ENCODE peak calls at places on chromosomes 7 and 10, in four cellular contexts. D is K562, W is GM12878, M is HepG2. L is an unnamed sample.

GRCh38 chr10:100019824-100020160 is 10.0 kb upstream of the DNMBP start:
- DNase-seq in W (no peak), D (no peak), M (peak), L (peak)

GRCh38 chr10:127135844-127136577 is 60.4 kb downstream of the INSYN2A start:
- DNase-seq in D (no peak), W (no peak), M (no peak), L (no peak)

GRCh38 chr7:108525327-108525984 is 479 bp downstream of the PNPLA8 start:
- DNase-seq in W (no peak), M (peak), D (peak), L (peak)

GRCh38 chr10:11403116-11403515 is 208.3 kb downstream of the USP6NL start:
- DNase-seq in W (no peak), M (no peak), D (no peak), L (no peak)

GRCh38 chr10:132496360-132497082 is 41.1 kb upstream of the INPP5A start:
- DNase-seq in D (no peak), W (no peak), M (no peak), L (no peak)

GRCh38 chr7:106217089-106217542 is 67.7 kb downstream of the NAMPT start:
- DNase-seq in M (no peak), W (no peak), D (peak), L (peak)

GRCh38 chr10:95569368-95569767 is 8.2 kb upstream of the SORBS1 start:
- DNase-seq in W (no peak), M (no peak), D (no peak), L (no peak)

GRCh38 chr10:5091196-5091595 is 3.0 kb upstream of the AKR1C3 start:
- DNase-seq in W (no peak), M (no peak), D (no peak), L (no peak)

GRCh38 chr10:1368772-1369171 is 312.6 kb downstream of the WDR37 start:
- DNase-seq in M (peak), W (no peak), D (peak), L (peak)

GRCh38 chr10:36023939-36024338 is 381.8 kb upstream of the FZD8 start:
- DNase-seq in D (no peak), W (no peak), M (peak), L (peak)

GRCh38 chr10:92844746-92845145 is 3.6 kb upstream of the EXOC6 start:
- DNase-seq in W (no peak), D (no peak), M (no peak), L (peak)

GRCh38 chr7:135167360-135167759 is 3.1 kb downstream of the CYREN start:
- DNase-seq in W (no peak), M (no peak), D (no peak), L (no peak)

GRCh38 chr7:135166338-135166989 is 4.0 kb downstream of the CYREN start:
- DNase-seq in W (no peak), D (no peak), M (no peak), L (no peak)

GRCh38 chr7:135168489-135169140 is 1.9 kb downstream of the CYREN start:
- DNase-seq in D (no peak), M (no peak), W (no peak), L (no peak)

GRCh38 chr7:135169141-135169935 is 1.2 kb downstream of the CYREN start:
- DNase-seq in W (no peak), M (peak), D (peak), L (peak)

GRCh38 chr7:135168001-135168400 is 2.5 kb downstream of the CYREN start:
- DNase-seq in D (peak), W (no peak), M (no peak), L (no peak)
- TF ChIP-seq CHD4 in D (no peak), W (no peak), M (no peak), L (no peak)

DNA sequence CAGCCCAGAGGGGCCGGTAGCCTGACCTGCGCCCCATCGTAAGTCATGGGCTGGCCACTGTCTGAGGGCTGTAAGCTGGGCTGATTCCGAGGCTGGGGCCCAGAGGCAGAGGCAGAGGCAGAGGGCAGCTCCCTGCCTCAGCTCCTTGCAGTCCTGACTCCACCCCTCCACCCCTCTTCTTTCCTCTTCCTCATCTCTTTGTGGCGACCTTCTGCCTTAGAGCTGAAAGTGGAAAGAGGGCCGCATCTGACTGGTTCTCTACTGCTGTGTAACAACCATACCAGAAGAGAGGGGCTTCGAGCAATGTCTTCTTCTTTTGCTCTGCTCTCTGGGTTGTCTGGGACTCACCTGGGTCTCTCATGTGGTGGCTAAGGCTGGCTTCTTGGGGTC is 179.1 kb downstream of the RPS24 start:
- DNase-seq in D (no peak), W (no peak), M (no peak), L (no peak)
- H3K27ac ChIP-seq in D (no peak), W (no peak), M (no peak), L (peak)

GRCh38 chr7:3198316-3198715 is 102.7 kb upstream of the SDK1 start:
- DNase-seq in W (no peak), M (no peak), D (no peak), L (no peak)

GRCh38 chr7:3197567-3198212 is 103.4 kb upstream of the SDK1 start:
- DNase-seq in W (no peak), D (no peak), M (no peak), L (no peak)

GRCh38 chr7:3195160-3195559 is 105.9 kb upstream of the SDK1 start:
- DNase-seq in W (no peak), D (no peak), M (no peak), L (no peak)

GRCh38 chr7:3194501-3195141 is 106.4 kb upstream of the SDK1 start:
- DNase-seq in D (no peak), M (peak), W (no peak), L (peak)

DNA sequence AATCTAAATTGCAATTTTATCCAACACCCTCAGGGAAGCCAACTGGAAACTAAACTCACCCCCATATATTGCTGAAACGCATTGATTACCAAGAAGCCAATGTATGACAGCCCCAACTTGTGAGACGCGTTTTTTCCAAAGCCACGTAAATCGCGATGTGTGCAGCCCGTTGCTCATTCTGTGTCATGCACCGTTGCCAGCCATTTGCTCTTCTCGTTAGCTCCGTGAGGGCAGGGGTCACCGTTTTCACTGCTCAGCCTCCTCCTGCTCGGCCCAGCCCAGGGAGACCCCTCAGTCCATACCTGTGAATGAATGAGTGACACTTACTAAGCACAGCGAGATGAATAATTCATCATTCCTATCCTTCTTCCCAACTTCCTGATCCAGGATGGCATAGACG is 104.4 kb upstream of the SDK1 start:
- DNase-seq in D (no peak), M (no peak), W (no peak), L (no peak)
- TF ChIP-seq ESRRA in D (no peak), M (no peak), W (no peak), L (no peak)

GRCh38 chr10:102914781-102915180 is 3.3 kb upstream of the CNNM2 start:
- DNase-seq in D (no peak), M (no peak), W (no peak), L (no peak)
- TF ChIP-seq CHD4 in D (no peak), M (no peak), W (no peak), L (no peak)

GRCh38 chr7:52271663-52272062 is 763.8 kb upstream of the POM121L12 start:
- DNase-seq in M (no peak), W (no peak), D (no peak), L (no peak)

GRCh38 chr7:52273685-52274610 is 761.5 kb upstream of the POM121L12 start:
- DNase-seq in W (no peak), D (peak), M (no peak), L (no peak)

GRCh38 chr7:52270301-52270700 is 765.1 kb upstream of the POM121L12 start:
- DNase-seq in W (no peak), M (no peak), D (no peak), L (no peak)

DNA sequence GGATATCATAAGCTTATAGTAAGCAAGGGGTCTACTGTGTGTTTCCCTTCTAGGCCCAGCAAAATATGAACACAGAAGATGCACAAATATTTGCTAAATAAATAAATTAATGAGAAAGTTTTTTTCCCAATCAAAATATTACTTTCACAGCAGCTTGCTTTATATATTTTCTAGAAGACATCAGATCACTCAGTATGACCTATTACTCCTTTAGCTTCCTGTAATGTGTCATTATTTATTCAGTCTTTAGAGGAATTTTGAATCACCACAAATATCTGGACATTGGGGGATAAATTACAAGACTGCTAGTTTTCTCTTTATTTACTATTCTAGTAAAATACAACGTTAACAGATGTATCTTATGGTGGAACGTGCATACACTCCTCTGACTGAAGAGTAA is 765.8 kb upstream of the POM121L12 start:
- DNase-seq in D (no peak), M (no peak), W (no peak), L (no peak)
- H3K27ac ChIP-seq in D (no peak), M (no peak), W (no peak), L (no peak)

DNA sequence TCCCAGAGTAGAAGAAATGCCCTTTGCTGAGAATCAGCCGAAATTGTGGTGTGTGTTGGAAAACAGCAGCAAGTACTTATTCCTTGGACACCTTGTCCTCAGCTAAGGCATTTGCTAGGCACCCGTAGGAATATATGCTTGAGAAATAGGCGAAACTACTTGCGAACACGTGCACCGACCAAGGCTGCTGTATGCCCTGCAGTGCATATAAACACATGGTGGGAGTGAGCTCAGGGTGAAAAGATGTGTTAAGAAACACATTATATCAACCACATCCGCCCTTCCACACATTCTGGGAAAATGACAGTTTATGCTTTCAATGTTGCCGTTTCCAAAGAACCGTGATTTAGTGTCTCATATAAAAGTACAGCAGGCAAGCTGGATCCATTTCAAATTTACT is 199.2 kb downstream of the JCAD start:
- DNase-seq in M (no peak), D (no peak), W (no peak), L (no peak)
- TF ChIP-seq ESRRA in M (no peak), D (no peak), W (no peak), L (no peak)

L was measured in A549.